ENCODE peak calls at places on chromosome 12, in four cellular contexts. One of them, this sample, is unnamed.

GRCh38 chr12:132711169-132711843 is 664 bp downstream of the PGAM5 start:
- DNase-seq in Daoy: no peak
- DNase-seq in HEK293T: peak; percentile 36
- DNase-seq in HuH-7.5: no peak
- DNase-seq in this sample: peak; percentile 55

GRCh38 chr12:119613319-119613936 is 19.9 kb downstream of the TMEM233 start:
- DNase-seq in HuH-7.5: no peak
- DNase-seq in Daoy: peak; percentile 77
- DNase-seq in HEK293T: no peak
- DNase-seq in this sample: no peak

GRCh38 chr12:47991592-47991991 is 12.7 kb downstream of the COL2A1 start:
- DNase-seq in HEK293T: no peak
- DNase-seq in HuH-7.5: no peak
- DNase-seq in Daoy: no peak
- DNase-seq in this sample: no peak

GRCh38 chr12:130147875-130148596 is 14.2 kb upstream of the FZD10 start:
- DNase-seq in Daoy: peak; percentile 36
- DNase-seq in HuH-7.5: no peak
- DNase-seq in HEK293T: no peak
- DNase-seq in this sample: no peak

GRCh38 chr12:67410246-67410645 is 141.1 kb downstream of the CAND1 start:
- DNase-seq in Daoy: no peak
- DNase-seq in HuH-7.5: no peak
- DNase-seq in HEK293T: no peak
- DNase-seq in this sample: no peak

GRCh38 chr12:127145929-127146789 is 1120.8 kb upstream of the TMEM132C start:
- DNase-seq in HuH-7.5: no peak
- DNase-seq in HEK293T: no peak
- DNase-seq in Daoy: peak; percentile 91
- DNase-seq in this sample: peak; percentile 86

GRCh38 chr12:101697930-101698781 is 716 bp downstream of the CHPT1 start:
- DNase-seq in Daoy: peak; percentile 28
- DNase-seq in HEK293T: peak; percentile 18
- DNase-seq in HuH-7.5: peak; percentile 50
- DNase-seq in this sample: no peak

GRCh38 chr12:130222519-130223255 is 60.4 kb downstream of the FZD10 start:
- DNase-seq in HEK293T: no peak
- DNase-seq in HuH-7.5: no peak
- DNase-seq in Daoy: peak; percentile 77
- DNase-seq in this sample: no peak

GRCh38 chr12:6310771-6311610 is 509 bp downstream of the PLEKHG6 start:
- DNase-seq in HuH-7.5: no peak
- DNase-seq in HEK293T: no peak
- DNase-seq in Daoy: no peak
- DNase-seq in this sample: no peak

GRCh38 chr12:51678086-51678724 is 87.2 kb downstream of the SCN8A start:
- DNase-seq in HuH-7.5: peak; percentile 49
- DNase-seq in HEK293T: peak; percentile 73
- DNase-seq in Daoy: peak; percentile 67
- DNase-seq in this sample: peak; percentile 54

GRCh38 chr12:7116196-7116595 is 7.2 kb upstream of the C1RL start:
- DNase-seq in Daoy: no peak
- DNase-seq in HuH-7.5: no peak
- DNase-seq in HEK293T: no peak
- DNase-seq in this sample: no peak

GRCh38 chr12:65568517-65568916 is 255.8 kb upstream of the HMGA2 start:
- DNase-seq in HEK293T: no peak
- DNase-seq in HuH-7.5: no peak
- DNase-seq in Daoy: peak; percentile 59
- DNase-seq in this sample: no peak

GRCh38 chr12:21828779-21829178 is 54.3 kb upstream of the KCNJ8 start:
- DNase-seq in Daoy: no peak
- DNase-seq in HuH-7.5: peak; percentile 16
- DNase-seq in HEK293T: no peak
- DNase-seq in this sample: no peak

GRCh38 chr12:70049596-70050360 is 193.5 kb upstream of the CNOT2 start:
- DNase-seq in Daoy: no peak
- DNase-seq in HuH-7.5: no peak
- DNase-seq in HEK293T: no peak
- DNase-seq in this sample: no peak

GRCh38 chr12:102741196-102741595 is 175.8 kb downstream of the PAH start:
- DNase-seq in HuH-7.5: no peak
- DNase-seq in Daoy: no peak
- DNase-seq in HEK293T: no peak
- DNase-seq in this sample: no peak

This sample was measured in glutamatergic neuron.